ENCODE peak calls at places on chromosomes 1 and 21, in five cellular contexts. M is transverse colon, W is IMR-90, Q is AG09309, P is AG04450. L is an unnamed sample.
A peak's percentile ranks its signal among the peaks of the same experiment; 100 is the strongest.

GRCh38 chr1:39754026-39754569 is 15.4 kb downstream of the PPIE start:
- DNase-seq in M (no peak), W (peak; percentile 61), Q (no peak), P (no peak), L (no peak)

GRCh38 chr1:35717911-35718476 is 690 bp downstream of the C1orf216 start:
- DNase-seq in M (peak; percentile 45), W (peak; percentile 63), Q (peak; percentile 17), P (no peak), L (no peak)

GRCh38 chr1:15214507-15214906 is 32.5 kb upstream of the FHAD1 start:
- DNase-seq in M (peak; percentile 36), W (peak; percentile 55), Q (peak; percentile 8), P (peak; percentile 21), L (no peak)

GRCh38 chr1:91732291-91732953 is 153.5 kb downstream of the TGFBR3 start:
- DNase-seq in M (no peak), W (peak; percentile 91), Q (no peak), P (peak; percentile 63), L (peak; percentile 63)

GRCh38 chr1:70790232-70790923 is 257.2 kb downstream of the PTGER3 start:
- DNase-seq in M (no peak), W (no peak), Q (no peak), P (no peak), L (no peak)

GRCh38 chr1:77175230-77175844 is 43.9 kb downstream of the PIGK start:
- DNase-seq in M (no peak), W (peak; percentile 6), Q (no peak), P (no peak), L (peak; percentile 29)

GRCh38 chr1:199404191-199404590 is 623.3 kb upstream of the NR5A2 start:
- DNase-seq in M (no peak), W (peak; percentile 57), Q (no peak), P (peak; percentile 7), L (no peak)

GRCh38 chr1:2347409-2347785 is 44.0 kb downstream of the MORN1 start:
- DNase-seq in M (no peak), W (no peak), Q (no peak), P (no peak), L (no peak)

GRCh38 chr1:29542476-29543015 is 306.2 kb downstream of the PTPRU start:
- DNase-seq in M (no peak), W (no peak), Q (no peak), P (no peak), L (no peak)

GRCh38 chr1:29520571-29521437 is 284.5 kb downstream of the PTPRU start:
- DNase-seq in M (no peak), W (no peak), Q (no peak), P (no peak), L (no peak)

GRCh38 chr21:37225440-37225839 is 41.7 kb downstream of the VPS26C start:
- DNase-seq in M (no peak), W (no peak), Q (no peak), P (no peak), L (peak; percentile 92)

GRCh38 chr1:22275626-22276395 is 132.9 kb upstream of the WNT4 start:
- DNase-seq in M (peak; percentile 65), W (peak; percentile 49), Q (no peak), P (peak; percentile 10), L (peak; percentile 67)

GRCh38 chr21:32966120-32966519 is 59.6 kb upstream of the OLIG2 start:
- DNase-seq in M (no peak), W (no peak), Q (no peak), P (no peak), L (no peak)

GRCh38 chr1:26552720-26553119 is 23.2 kb downstream of the RPS6KA1 start:
- DNase-seq in M (no peak), W (no peak), Q (no peak), P (no peak), L (no peak)

GRCh38 chr21:31008355-31008754 is 29.9 kb downstream of the KRTAP19-8 start:
- DNase-seq in M (no peak), W (no peak), Q (no peak), P (no peak), L (no peak)

GRCh38 chr1:100670083-100670482 is 49.5 kb upstream of the VCAM1 start:
- DNase-seq in M (no peak), W (peak; percentile 51), Q (no peak), P (peak; percentile 7), L (no peak)

GRCh38 chr1:156054500-156055342 is at the start of gene LAMTOR2:
- DNase-seq in M (peak; percentile 98), W (peak; percentile 94), Q (peak; percentile 68), P (peak; percentile 80), L (peak; percentile 99)
- TF ChIP-seq CTCF in M (no peak), W (no peak), Q (no peak), P (no peak), L (no peak)

GRCh38 chr1:3482590-3482899 is 28.1 kb downstream of the ARHGEF16 start:
- DNase-seq in M (no peak), W (no peak), Q (no peak), P (no peak), L (peak; percentile 34)
- TF ChIP-seq CTCF in M (peak; percentile 5), W (no peak), Q (peak; percentile 39), P (peak; percentile 4), L (peak; percentile 60)

GRCh38 chr1:164774413-164774812 is 215.4 kb downstream of the PBX1 start:
- DNase-seq in M (no peak), W (no peak), Q (no peak), P (no peak), L (no peak)
- TF ChIP-seq CTCF in M (no peak), W (no peak), Q (peak; percentile 2), P (peak; percentile 10), L (no peak)

GRCh38 chr1:219882116-219882515 is 46.2 kb downstream of the SLC30A10 start:
- DNase-seq in M (no peak), W (no peak), Q (no peak), P (no peak), L (no peak)

GRCh38 chr1:219875860-219876259 is 52.5 kb downstream of the SLC30A10 start:
- DNase-seq in M (peak; percentile 23), W (no peak), Q (no peak), P (no peak), L (no peak)

GRCh38 chr1:219880765-219881457 is 47.4 kb downstream of the SLC30A10 start:
- DNase-seq in M (no peak), W (no peak), Q (no peak), P (no peak), L (no peak)

GRCh38 chr1:219871427-219872057 is 56.8 kb downstream of the SLC30A10 start:
- DNase-seq in M (no peak), W (no peak), Q (no peak), P (no peak), L (no peak)

DNA sequence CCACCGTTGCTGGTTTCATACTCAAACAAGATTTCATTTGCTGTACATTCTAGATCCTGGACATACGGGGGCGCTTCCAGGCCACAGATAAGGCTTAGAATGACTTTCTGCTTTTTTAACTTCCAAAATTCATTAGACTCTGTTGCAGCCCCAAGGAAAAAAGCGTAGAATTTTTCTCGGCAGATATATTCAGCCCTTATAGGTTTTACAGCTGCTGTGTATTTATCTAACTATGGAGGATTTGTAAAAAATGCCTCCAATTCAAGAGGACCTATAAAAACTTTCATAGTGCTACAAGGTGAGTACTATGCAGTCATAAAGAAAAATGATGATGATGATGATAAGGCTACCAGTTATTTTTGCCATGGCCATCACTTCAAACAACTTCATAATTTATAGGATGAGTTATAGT is 51.6 kb downstream of the SLC30A10 start:
- DNase-seq in M (no peak), W (no peak), Q (no peak), P (no peak), L (peak; percentile 3)
- TF ChIP-seq CTCF in M (no peak), W (no peak), Q (no peak), P (no peak), L (no peak)

GRCh38 chr1:220339581-220339980 is 67.3 kb upstream of the RAB3GAP2 start:
- DNase-seq in M (no peak), W (no peak), Q (no peak), P (no peak), L (no peak)
- TF ChIP-seq CTCF in M (no peak), W (no peak), Q (no peak), P (no peak), L (no peak)

GRCh38 chr1:24256687-24257086 is 62.5 kb upstream of the GRHL3 start:
- DNase-seq in M (no peak), W (no peak), Q (no peak), P (no peak), L (no peak)
- TF ChIP-seq CTCF in M (no peak), W (no peak), Q (no peak), P (no peak), L (no peak)

DNA sequence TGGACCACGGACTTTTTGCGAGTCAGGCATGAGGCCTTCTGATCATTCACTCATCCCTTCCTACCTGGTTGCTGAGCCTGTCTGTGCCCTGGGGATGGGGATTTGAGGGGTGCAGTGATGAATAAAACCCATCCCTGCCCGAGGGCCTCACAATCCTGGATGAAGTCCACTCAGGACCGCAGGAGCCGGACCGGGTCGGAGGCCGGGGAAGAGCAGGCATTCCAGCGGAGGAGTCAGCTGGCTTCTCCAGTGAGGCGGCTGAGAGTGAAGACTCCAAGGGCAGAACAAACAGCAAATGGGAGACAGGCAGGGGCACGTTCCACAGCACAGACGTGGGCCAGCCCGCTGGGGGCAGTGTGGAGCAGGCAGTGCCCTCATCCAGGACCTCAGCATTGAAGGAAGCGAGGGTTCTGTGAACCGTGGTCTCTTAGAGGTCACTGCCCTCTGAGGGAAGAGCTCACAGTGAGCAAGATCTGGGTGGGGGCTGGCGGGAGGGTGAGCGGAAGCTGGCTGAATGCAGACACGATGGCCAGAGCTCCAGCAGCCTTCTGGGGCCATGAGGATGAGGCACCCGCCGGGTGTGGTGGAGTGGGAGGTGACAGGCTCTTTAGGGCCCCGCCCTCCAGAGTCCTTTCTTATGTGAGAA is 10.9 kb upstream of the LRRC3 start:
- DNase-seq in M (no peak), W (no peak), Q (no peak), P (no peak), L (peak; percentile 17)
- TF ChIP-seq CTCF in M (no peak), W (no peak), Q (no peak), P (no peak), L (no peak)

L was measured in activated CD8-positive, alpha-beta T cell treated with anti-CD3 and anti-CD28 coated beads for 36 hours.